ENCODE peak calls at places on chromosomes 12 and 14, in nine cellular contexts. D is cardiac muscle cell, L is PC-3, G is heart right ventricle, I is A549, T is adrenal gland, J is IMR-90, X is cardiac fibroblast, F is endothelial cell. E is an unnamed sample.

GRCh38 chr12:57718641-57719528 is 19.7 kb downstream of the AGAP2 start:
- DNase-seq in G (no peak), D (no peak), L (no peak), T (no peak), J (no peak), X (no peak), F (no peak), I (no peak), E (peak)

GRCh38 chr12:127400231-127400630 is 866.7 kb upstream of the TMEM132C start:
- DNase-seq in T (no peak), J (no peak), L (peak), G (no peak), D (no peak), I (no peak), X (no peak), F (no peak), E (no peak)

GRCh38 chr12:23659151-23659550 is 290.3 kb downstream of the SOX5 start:
- DNase-seq in J (no peak), F (no peak), L (no peak), D (no peak), G (no peak), I (no peak), T (no peak), X (no peak), E (no peak)

GRCh38 chr14:34223302-34224150 is 238.5 kb downstream of the SPTSSA start:
- DNase-seq in F (no peak), J (no peak), G (no peak), T (no peak), X (no peak), L (peak), D (no peak), I (no peak), E (no peak)

GRCh38 chr12:48185181-48185919 is 1.9 kb downstream of the CCDC184 start:
- DNase-seq in G (no peak), J (no peak), T (no peak), L (no peak), F (no peak), X (no peak), I (no peak), D (peak), E (no peak)

GRCh38 chr12:89636054-89636775 is 72.4 kb downstream of the ATP2B1 start:
- DNase-seq in L (peak), T (no peak), X (no peak), I (peak), D (no peak), G (no peak), F (no peak), J (peak), E (no peak)

GRCh38 chr14:76810953-76811400 is 1.7 kb downstream of the ANGEL1 start:
- DNase-seq in D (peak), F (peak), X (peak), I (peak), L (peak), T (no peak), J (peak), G (no peak), E (no peak)

GRCh38 chr12:52647601-52648000 is 4.4 kb downstream of the KRT2 start:
- DNase-seq in J (no peak), D (no peak), G (no peak), X (no peak), L (no peak), F (no peak), I (no peak), T (no peak), E (no peak)

GRCh38 chr12:54526800-54527630 is 22.4 kb upstream of the PDE1B start:
- DNase-seq in F (peak), I (peak), D (peak), G (peak), T (peak), J (peak), X (peak), L (peak), E (no peak)

GRCh38 chr12:123485756-123486155 is 27.8 kb downstream of the SNRNP35 start:
- DNase-seq in X (no peak), I (no peak), T (no peak), L (no peak), G (no peak), D (no peak), J (no peak), F (no peak), E (no peak)

GRCh38 chr14:61174395-61175386 is 106.4 kb downstream of the TMEM30B start:
- DNase-seq in L (peak), I (no peak), G (no peak), F (no peak), T (no peak), X (peak), D (peak), J (peak), E (no peak)

GRCh38 chr12:23756416-23756815 is 193.1 kb downstream of the SOX5 start:
- DNase-seq in D (no peak), F (no peak), L (no peak), I (no peak), G (no peak), T (no peak), X (no peak), J (no peak), E (no peak)

GRCh38 chr14:26190644-26191043 is 407.2 kb downstream of the NOVA1 start:
- DNase-seq in T (no peak), J (no peak), I (no peak), G (no peak), F (no peak), D (peak), X (peak), L (peak), E (no peak)

GRCh38 chr14:38056270-38056669 is 151.4 kb upstream of the SSTR1 start:
- DNase-seq in I (no peak), J (no peak), T (no peak), L (no peak), X (no peak), D (no peak), G (no peak), F (no peak), E (no peak)

GRCh38 chr12:23771230-23771949 is 178.1 kb downstream of the SOX5 start:
- DNase-seq in J (no peak), L (no peak), I (no peak), D (peak), T (no peak), F (no peak), G (peak), X (peak), E (no peak)

GRCh38 chr12:95248604-95249355 is 31.2 kb downstream of the VEZT start:
- DNase-seq in G (no peak), D (peak), J (peak), F (no peak), T (no peak), I (no peak), L (no peak), X (peak), E (no peak)

GRCh38 chr12:24047345-24047744 is 97.9 kb upstream of the SOX5 start:
- DNase-seq in D (peak), X (peak), T (no peak), G (no peak), F (no peak), J (no peak), I (no peak), L (no peak), E (no peak)

GRCh38 chr12:28568083-28568482 is 377.8 kb downstream of the CCDC91 start:
- DNase-seq in X (peak), T (no peak), G (no peak), F (no peak), I (peak), J (peak), D (peak), L (peak), E (no peak)

GRCh38 chr14:28756896-28757570 is 9.6 kb upstream of the FOXG1 start:
- DNase-seq in J (peak), I (peak), G (no peak), T (no peak), F (peak), L (peak), X (peak), D (peak), E (no peak)

GRCh38 chr12:132729541-132730320 is 19.1 kb downstream of the PGAM5 start:
- DNase-seq in T (peak), D (no peak), I (peak), X (no peak), G (no peak), L (peak), F (no peak), J (no peak), E (no peak)

GRCh38 chr12:95216704-95217376 is 427 bp downstream of the FGD6 start:
- DNase-seq in L (peak), I (peak), F (no peak), D (peak), T (no peak), G (no peak), X (no peak), J (no peak), E (no peak)

GRCh38 chr12:51009038-51009437 is 17.1 kb downstream of the SLC11A2 start:
- DNase-seq in F (no peak), G (peak), J (no peak), L (no peak), X (no peak), T (peak), D (peak), I (no peak), E (no peak)

GRCh38 chr12:86134571-86134970 is 121.6 kb downstream of the MGAT4C start:
- DNase-seq in F (no peak), L (peak), I (peak), T (no peak), J (peak), D (peak), G (no peak), X (peak), E (no peak)

GRCh38 chr12:86143162-86143561 is 113.0 kb downstream of the MGAT4C start:
- DNase-seq in I (no peak), L (no peak), J (no peak), G (no peak), T (no peak), F (no peak), D (no peak), X (no peak), E (no peak)

GRCh38 chr12:86137936-86138335 is 118.3 kb downstream of the MGAT4C start:
- DNase-seq in G (no peak), D (peak), L (peak), F (no peak), I (peak), X (peak), T (no peak), J (peak), E (no peak)

GRCh38 chr12:86139671-86140070 is 116.5 kb downstream of the MGAT4C start:
- DNase-seq in F (no peak), X (no peak), G (no peak), T (no peak), I (no peak), J (peak), L (peak), D (no peak), E (no peak)

GRCh38 chr12:86138770-86139169 is 117.4 kb downstream of the MGAT4C start:
- DNase-seq in J (no peak), F (no peak), T (no peak), I (no peak), X (no peak), L (no peak), G (no peak), D (no peak), E (no peak)
- TF ChIP-seq CTCF in J (no peak), F (no peak), T (no peak), I (no peak), X (no peak), L (no peak), G (no peak), D (no peak), E (no peak)

GRCh38 chr12:106108187-106108816 is 30.5 kb downstream of the NUAK1 start:
- DNase-seq in D (peak), L (no peak), G (peak), I (peak), T (no peak), F (no peak), X (peak), J (peak), E (no peak)
- TF ChIP-seq CTCF in D (peak), L (no peak), G (peak), I (no peak), T (no peak), F (no peak), X (no peak), J (peak), E (no peak)

GRCh38 chr12:111149299-111149698 is 219.6 kb downstream of the PHETA1 start:
- DNase-seq in L (no peak), T (no peak), D (no peak), J (no peak), X (no peak), F (no peak), G (no peak), I (no peak), E (no peak)
- TF ChIP-seq CTCF in L (peak), T (no peak), D (peak), J (no peak), X (no peak), F (no peak), G (no peak), I (no peak), E (no peak)

DNA sequence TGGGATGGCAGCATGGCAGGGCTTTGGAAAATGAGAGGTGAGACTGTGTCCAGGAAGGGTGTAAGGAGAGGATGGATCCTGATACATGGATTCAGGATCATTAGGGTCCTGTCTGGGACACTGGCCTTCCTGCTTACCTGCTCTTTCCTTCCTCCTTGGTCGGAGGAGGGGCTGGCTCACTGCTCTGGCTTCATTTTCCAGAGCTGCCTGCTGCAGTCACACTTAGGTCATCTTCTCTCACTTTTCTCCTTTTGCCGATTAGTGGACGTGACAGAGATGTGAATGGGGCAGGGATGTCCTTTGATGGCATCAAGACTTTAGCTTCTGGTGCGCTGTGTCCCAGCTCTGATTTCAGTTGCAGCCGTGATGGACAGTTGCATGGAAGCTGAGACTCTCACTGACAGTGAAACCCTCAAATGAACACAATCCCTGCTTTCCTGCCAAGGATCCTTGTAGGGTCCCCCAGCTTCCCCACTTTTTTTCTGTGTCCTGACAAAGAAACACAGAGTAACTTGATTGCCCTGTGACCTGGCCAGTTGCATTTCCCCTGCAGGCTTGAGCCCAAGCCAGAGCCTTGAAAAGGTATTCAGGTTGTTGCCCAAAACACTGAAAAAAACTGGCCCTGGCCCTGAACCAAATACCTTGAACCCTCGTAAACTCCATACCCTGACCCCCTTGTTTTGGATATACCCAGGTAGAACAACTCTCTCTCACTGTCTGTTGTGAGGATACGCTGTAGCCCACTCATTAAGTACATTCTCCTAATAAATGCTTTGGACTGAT is 756 bp upstream of the CIDEB start:
- DNase-seq in F (no peak), X (no peak), L (no peak), I (no peak), T (no peak), J (no peak), G (no peak), D (no peak), E (no peak)
- TF ChIP-seq CTCF in F (no peak), X (no peak), L (no peak), I (peak), T (no peak), J (no peak), G (no peak), D (no peak), E (peak)

GRCh38 chr14:101564819-101565698 is 3.8 kb downstream of the DIO3 start:
- DNase-seq in F (peak), L (no peak), D (no peak), X (no peak), I (peak), G (no peak), T (no peak), J (no peak), E (no peak)

GRCh38 chr14:101567252-101567651 is 6.0 kb downstream of the DIO3 start:
- DNase-seq in L (no peak), X (no peak), T (no peak), D (no peak), J (no peak), I (no peak), F (no peak), G (no peak), E (no peak)

GRCh38 chr14:101575581-101575980 is 14.3 kb downstream of the DIO3 start:
- DNase-seq in F (no peak), I (no peak), L (no peak), G (no peak), X (no peak), D (no peak), J (no peak), T (no peak), E (no peak)

GRCh38 chr14:101573289-101573688 is 12.0 kb downstream of the DIO3 start:
- DNase-seq in T (no peak), X (no peak), J (no peak), D (no peak), G (no peak), F (no peak), I (no peak), L (no peak), E (no peak)

DNA sequence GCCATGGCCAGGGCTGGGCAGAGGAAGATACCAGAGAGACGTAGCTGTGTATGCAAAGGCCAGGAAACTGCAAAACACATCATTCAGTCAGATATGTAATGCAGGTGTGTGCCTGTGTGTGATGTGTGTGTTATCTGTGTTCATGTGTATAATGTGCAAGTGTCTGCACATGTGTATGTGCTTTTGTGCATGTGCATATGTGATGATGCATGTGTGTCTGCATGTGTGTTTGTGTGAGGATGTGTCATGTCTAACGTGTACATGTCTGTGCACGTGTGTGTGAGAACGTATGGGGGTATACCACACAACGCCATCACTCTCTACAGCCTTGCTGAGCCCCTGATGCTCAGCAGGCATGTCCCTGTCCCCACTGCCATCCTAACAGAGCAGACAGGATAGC is 9.7 kb downstream of the DIO3 start:
- DNase-seq in I (no peak), X (no peak), J (no peak), G (no peak), T (no peak), L (no peak), D (no peak), F (no peak), E (no peak)
- TF ChIP-seq CTCF in I (no peak), X (no peak), J (no peak), G (no peak), T (no peak), L (no peak), D (no peak), F (no peak), E (no peak)

GRCh38 chr14:91060472-91061308 is at the start of gene RPS6KA5:
- DNase-seq in J (peak), D (peak), F (peak), L (peak), X (peak), I (peak), G (peak), T (peak), E (peak)
- TF ChIP-seq CTCF in J (no peak), D (no peak), F (peak), L (no peak), X (no peak), I (no peak), G (no peak), T (no peak), E (no peak)